ENCODE peak calls at places on chromosomes 5 and 9, in seven cellular contexts. V is upper lobe of right lung, R is lower lobe of right lung, D is heart right ventricle, N is suprapubic skin, F is testis, L is right cardiac atrium. K is an unnamed sample.

GRCh38 chr5:45113726-45114125 is 305.0 kb downstream of the MRPS30 start:
- DNase-seq in V (no peak), R (no peak), D (no peak), N (no peak), F (no peak), L (no peak), K (no peak)

GRCh38 chr9:102499468-102499867 is 495.7 kb upstream of the CYLC2 start:
- DNase-seq in V (no peak), R (no peak), D (no peak), N (no peak), F (no peak), L (no peak), K (no peak)

GRCh38 chr5:108606185-108606584 is 141.5 kb upstream of the FER start:
- DNase-seq in V (no peak), R (no peak), D (no peak), N (no peak), F (no peak), L (no peak), K (no peak)

GRCh38 chr5:112312810-112313209 is 106.3 kb downstream of the EPB41L4A start:
- DNase-seq in V (no peak), R (no peak), D (no peak), N (no peak), F (no peak), L (no peak), K (no peak)

GRCh38 chr9:87713278-87713989 is 12.5 kb upstream of the CTSL start:
- DNase-seq in V (peak; percentile 89), R (peak; percentile 87), D (peak; percentile 70), N (peak; percentile 96), F (peak; percentile 74), L (peak; percentile 89), K (no peak)

GRCh38 chr5:74643160-74643562 is 2.6 kb upstream of the ENC1 start:
- DNase-seq in V (no peak), R (no peak), D (no peak), N (no peak), F (no peak), L (peak; percentile 33), K (no peak)

GRCh38 chr9:12826924-12827655 is 52.3 kb downstream of the LURAP1L start:
- DNase-seq in V (no peak), R (no peak), D (no peak), N (no peak), F (no peak), L (no peak), K (no peak)

GRCh38 chr5:39194466-39195136 is 24.8 kb downstream of the FYB1 start:
- DNase-seq in V (no peak), R (no peak), D (no peak), N (no peak), F (no peak), L (no peak), K (no peak)

GRCh38 chr5:54883374-54884194 is 101.8 kb downstream of the ESM1 start:
- DNase-seq in V (peak; percentile 69), R (peak; percentile 60), D (peak; percentile 47), N (peak; percentile 68), F (peak; percentile 80), L (peak; percentile 43), K (no peak)

GRCh38 chr5:10844016-10844415 is 83.0 kb upstream of the DAP start:
- DNase-seq in V (no peak), R (no peak), D (no peak), N (no peak), F (no peak), L (no peak), K (no peak)

GRCh38 chr5:51380603-51381207 is 2.5 kb upstream of the ISL1 start:
- DNase-seq in V (no peak), R (no peak), D (no peak), N (no peak), F (peak; percentile 60), L (no peak), K (no peak)

GRCh38 chr9:27195191-27195590 is 86.2 kb downstream of the TEK start:
- DNase-seq in V (no peak), R (no peak), D (no peak), N (no peak), F (no peak), L (no peak), K (no peak)

GRCh38 chr9:3900673-3901318 is 375.0 kb upstream of the RFX3 start:
- DNase-seq in V (peak; percentile 46), R (peak; percentile 62), D (no peak), N (no peak), F (no peak), L (no peak), K (no peak)

GRCh38 chr5:97998946-97999345 is 774.5 kb upstream of the RGMB start:
- DNase-seq in V (no peak), R (no peak), D (no peak), N (no peak), F (no peak), L (no peak), K (no peak)

GRCh38 chr5:115262066-115262404 is 642 bp downstream of the PGGT1B start:
- DNase-seq in V (no peak), R (no peak), D (no peak), N (no peak), F (no peak), L (no peak), K (no peak)

GRCh38 chr5:58114324-58114723 is 345.6 kb downstream of the PLK2 start:
- DNase-seq in V (no peak), R (no peak), D (no peak), N (no peak), F (no peak), L (no peak), K (no peak)

GRCh38 chr9:111360881-111361280 is 30.9 kb upstream of the OR2K2 start:
- DNase-seq in V (no peak), R (no peak), D (no peak), N (no peak), F (no peak), L (no peak), K (no peak)

GRCh38 chr9:89274838-89275237 is 36.2 kb upstream of the CKS2 start:
- DNase-seq in V (no peak), R (no peak), D (no peak), N (no peak), F (no peak), L (no peak), K (no peak)

DNA sequence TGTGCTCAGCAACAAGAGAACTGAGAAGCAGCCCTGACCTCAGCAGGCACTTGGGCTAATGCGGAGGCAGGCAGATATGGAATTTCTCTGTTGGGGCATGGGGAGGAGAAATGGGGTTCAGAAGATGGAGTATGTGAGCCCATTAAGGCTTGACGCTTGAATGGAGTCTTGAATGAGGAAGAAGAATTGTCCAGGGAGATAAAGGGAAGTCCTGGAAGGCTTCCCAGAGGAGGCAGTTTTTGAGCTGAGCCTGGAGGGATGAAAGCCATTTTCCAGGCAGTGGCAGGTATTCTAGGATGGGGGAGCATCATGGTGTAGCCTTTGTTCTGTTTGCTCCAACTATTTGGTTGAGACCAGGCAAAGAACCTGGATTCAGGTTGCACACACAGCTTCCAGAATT is 34.5 kb downstream of the FGF18 start:
- DNase-seq in V (no peak), R (no peak), D (no peak), N (no peak), F (no peak), L (no peak), K (no peak)
- H3K27ac ChIP-seq in V (no peak overlapping the region), R (no peak overlapping the region), D (no peak overlapping the region), N (no peak overlapping the region), F (no peak overlapping the region), L (no peak overlapping the region), K (no peak overlapping the region)

GRCh38 chr5:87139795-87140194 is 127.9 kb upstream of the RASA1 start:
- DNase-seq in V (no peak), R (no peak), D (no peak), N (no peak), F (no peak), L (no peak), K (no peak)
- H3K27ac ChIP-seq in V (no peak overlapping the region), R (no peak overlapping the region), D (no peak overlapping the region), N (no peak overlapping the region), F (no peak overlapping the region), L (no peak overlapping the region), K (no peak overlapping the region)

GRCh38 chr5:109743041-109743531 is 53.4 kb downstream of the MAN2A1 start:
- DNase-seq in V (no peak), R (no peak), D (no peak), N (no peak), F (no peak), L (no peak), K (no peak)
- H3K27ac ChIP-seq in V (peak overlapping the region; percentile 18), R (peak overlapping the region; percentile 10), D (peak overlapping the region; percentile 55), N (no peak overlapping the region), F (no peak overlapping the region), L (no peak overlapping the region), K (no peak overlapping the region)

DNA sequence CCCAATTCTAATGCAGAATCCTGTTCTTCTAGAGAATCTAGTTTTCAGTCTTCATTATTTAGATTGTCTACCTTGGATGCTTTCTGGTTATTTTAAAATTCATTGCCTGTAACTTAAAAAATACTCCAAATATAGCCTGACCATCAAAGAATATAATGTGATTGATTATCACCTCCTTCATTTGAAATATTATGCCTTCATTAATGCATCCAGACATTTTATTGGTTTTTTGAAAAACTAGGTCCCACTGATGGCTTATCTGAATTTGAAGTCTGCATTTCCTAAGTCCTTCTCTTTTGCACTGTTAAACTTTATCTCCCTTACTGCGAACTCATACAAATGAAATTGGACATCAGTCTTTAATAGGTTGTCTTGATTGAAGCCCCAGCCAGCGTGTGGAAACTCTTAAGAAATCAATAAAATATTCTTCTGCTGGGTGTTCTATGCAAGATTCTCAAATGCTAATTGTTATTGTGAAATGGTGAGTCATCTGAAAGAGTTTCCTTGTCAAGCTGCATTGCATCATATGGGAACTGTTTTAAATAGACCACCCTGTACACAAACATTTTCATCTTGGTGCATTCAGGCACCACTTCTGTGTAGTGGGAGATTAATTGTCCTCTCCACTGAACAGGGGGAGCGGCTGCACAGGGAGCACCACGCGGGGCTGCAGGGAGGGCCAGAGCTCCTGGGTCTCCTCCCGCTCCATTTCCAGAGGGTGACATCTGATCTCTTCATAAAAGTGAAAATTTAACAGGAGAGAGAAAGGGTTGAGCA is 92.3 kb upstream of the FANCC start:
- DNase-seq in V (no peak), R (no peak), D (no peak), N (no peak), F (no peak), L (no peak), K (no peak)
- H3K27ac ChIP-seq in V (no peak overlapping the region), R (no peak overlapping the region), D (no peak overlapping the region), N (no peak overlapping the region), F (no peak overlapping the region), L (no peak overlapping the region), K (no peak overlapping the region)

GRCh38 chr5:140630296-140630695 is 2.7 kb downstream of the CD14 start:
- DNase-seq in V (no peak), R (no peak), D (no peak), N (no peak), F (no peak), L (no peak), K (no peak)
- H3K27ac ChIP-seq in V (peak overlapping the region; percentile 85), R (peak overlapping the region; percentile 83), D (peak overlapping the region; percentile 92), N (no peak overlapping the region), F (no peak overlapping the region), L (no peak overlapping the region), K (peak overlapping the region; percentile 24)

GRCh38 chr5:157290981-157291711 is 25.2 kb downstream of the CYFIP2 start:
- DNase-seq in V (no peak), R (no peak), D (no peak), N (no peak), F (no peak), L (peak; percentile 16), K (no peak)
- H3K27ac ChIP-seq in V (no peak overlapping the region), R (no peak overlapping the region), D (no peak overlapping the region), N (no peak overlapping the region), F (no peak overlapping the region), L (peak overlapping the region; percentile 83), K (no peak overlapping the region)

GRCh38 chr5:151121652-151122051 is 35.9 kb downstream of the ANXA6 start:
- DNase-seq in V (no peak), R (no peak), D (no peak), N (no peak), F (no peak), L (no peak), K (no peak)
- H3K27ac ChIP-seq in V (peak overlapping the region; percentile 26), R (no peak overlapping the region), D (no peak overlapping the region), N (no peak overlapping the region), F (no peak overlapping the region), L (no peak overlapping the region), K (no peak overlapping the region)

K was measured in caudate nucleus.